ENCODE peak calls at places on chromosomes 3 and 15, in seven cellular contexts. One of them, this sample, is unnamed.

GRCh38 chr3:24069045-24069444 is 124.0 kb downstream of the NR1D2 start:
- DNase-seq in SHP77: no peak
- DNase-seq in Jurkat, Clone E6-1: no peak
- DNase-seq in hippocampal formation: no peak
- DNase-seq in AG09309: no peak
- DNase-seq in retinal pigment epithelial cell: no peak
- DNase-seq in GM04504: no peak
- DNase-seq in this sample: no peak

GRCh38 chr15:30870681-30871080 is 33.0 kb upstream of the FAN1 start:
- DNase-seq in SHP77: no peak
- DNase-seq in Jurkat, Clone E6-1: no peak
- DNase-seq in hippocampal formation: no peak
- DNase-seq in AG09309: no peak
- DNase-seq in retinal pigment epithelial cell: no peak
- DNase-seq in GM04504: no peak
- DNase-seq in this sample: no peak

GRCh38 chr15:57676578-57676977 is 29.9 kb upstream of the POLR2M start:
- DNase-seq in SHP77: no peak
- DNase-seq in Jurkat, Clone E6-1: no peak
- DNase-seq in hippocampal formation: no peak
- DNase-seq in AG09309: no peak
- DNase-seq in retinal pigment epithelial cell: no peak
- DNase-seq in GM04504: no peak
- DNase-seq in this sample: no peak

GRCh38 chr3:124883766-124884473 is 3.2 kb downstream of the ITGB5 start:
- DNase-seq in SHP77: no peak
- DNase-seq in Jurkat, Clone E6-1: no peak
- DNase-seq in hippocampal formation: no peak
- DNase-seq in AG09309: no peak
- DNase-seq in retinal pigment epithelial cell: no peak
- DNase-seq in GM04504: no peak
- DNase-seq in this sample: no peak

GRCh38 chr3:166110102-166110501 is 272.9 kb upstream of the BCHE start:
- DNase-seq in SHP77: no peak
- DNase-seq in Jurkat, Clone E6-1: no peak
- DNase-seq in hippocampal formation: no peak
- DNase-seq in AG09309: no peak
- DNase-seq in retinal pigment epithelial cell: no peak
- DNase-seq in GM04504: no peak
- DNase-seq in this sample: no peak

GRCh38 chr3:112230033-112230432 is 64.0 kb downstream of the SLC9C1 start:
- DNase-seq in SHP77: no peak
- DNase-seq in Jurkat, Clone E6-1: no peak
- DNase-seq in hippocampal formation: no peak
- DNase-seq in AG09309: no peak
- DNase-seq in retinal pigment epithelial cell: no peak
- DNase-seq in GM04504: no peak
- DNase-seq in this sample: no peak

GRCh38 chr3:46406786-46407611 is at the start of the genes CCR5AS and CCRL2:
- DNase-seq in SHP77: no peak
- DNase-seq in Jurkat, Clone E6-1: peak
- DNase-seq in hippocampal formation: peak
- DNase-seq in AG09309: no peak
- DNase-seq in retinal pigment epithelial cell: no peak
- DNase-seq in GM04504: peak
- DNase-seq in this sample: peak

GRCh38 chr3:110731148-110731547 is 340.5 kb upstream of the NECTIN3 start:
- DNase-seq in SHP77: no peak
- DNase-seq in Jurkat, Clone E6-1: no peak
- DNase-seq in hippocampal formation: no peak
- DNase-seq in AG09309: peak
- DNase-seq in retinal pigment epithelial cell: no peak
- DNase-seq in GM04504: no peak
- DNase-seq in this sample: no peak

GRCh38 chr3:187822402-187822801 is 77.1 kb upstream of the BCL6 start:
- DNase-seq in SHP77: no peak
- DNase-seq in Jurkat, Clone E6-1: peak
- DNase-seq in hippocampal formation: no peak
- DNase-seq in AG09309: no peak
- DNase-seq in retinal pigment epithelial cell: no peak
- DNase-seq in GM04504: no peak
- DNase-seq in this sample: no peak

GRCh38 chr15:68599153-68599545 is 20.4 kb downstream of the CORO2B start:
- DNase-seq in SHP77: no peak
- DNase-seq in Jurkat, Clone E6-1: no peak
- DNase-seq in hippocampal formation: no peak
- DNase-seq in AG09309: no peak
- DNase-seq in retinal pigment epithelial cell: no peak
- DNase-seq in GM04504: no peak
- DNase-seq in this sample: no peak

GRCh38 chr15:48451736-48452135 is 120.5 kb downstream of the DUT start:
- DNase-seq in SHP77: no peak
- DNase-seq in Jurkat, Clone E6-1: no peak
- DNase-seq in hippocampal formation: no peak
- DNase-seq in AG09309: no peak
- DNase-seq in retinal pigment epithelial cell: no peak
- DNase-seq in GM04504: no peak
- DNase-seq in this sample: no peak

GRCh38 chr3:165463546-165463945 is 267.4 kb upstream of the SLITRK3 start:
- DNase-seq in SHP77: no peak
- DNase-seq in Jurkat, Clone E6-1: no peak
- DNase-seq in hippocampal formation: no peak
- DNase-seq in AG09309: no peak
- DNase-seq in retinal pigment epithelial cell: no peak
- DNase-seq in GM04504: no peak
- DNase-seq in this sample: no peak

GRCh38 chr15:78105541-78106241 is 13.3 kb downstream of the SH2D7 start:
- DNase-seq in SHP77: no peak
- DNase-seq in Jurkat, Clone E6-1: no peak
- DNase-seq in hippocampal formation: no peak
- DNase-seq in AG09309: no peak
- DNase-seq in retinal pigment epithelial cell: no peak
- DNase-seq in GM04504: no peak
- DNase-seq in this sample: no peak

GRCh38 chr3:184778426-184779332 is 33.3 kb upstream of the VPS8 start:
- DNase-seq in SHP77: no peak
- DNase-seq in Jurkat, Clone E6-1: no peak
- DNase-seq in hippocampal formation: no peak
- DNase-seq in AG09309: no peak
- DNase-seq in retinal pigment epithelial cell: no peak
- DNase-seq in GM04504: no peak
- DNase-seq in this sample: no peak

GRCh38 chr3:57692404-57693191 is at the start of gene DENND6A:
- DNase-seq in SHP77: peak
- DNase-seq in Jurkat, Clone E6-1: peak
- DNase-seq in hippocampal formation: peak
- DNase-seq in AG09309: peak
- DNase-seq in retinal pigment epithelial cell: peak
- DNase-seq in GM04504: peak
- DNase-seq in this sample: peak

GRCh38 chr3:152779649-152780048 is 55.3 kb upstream of the P2RY1 start:
- DNase-seq in SHP77: no peak
- DNase-seq in Jurkat, Clone E6-1: no peak
- DNase-seq in hippocampal formation: no peak
- DNase-seq in AG09309: no peak
- DNase-seq in retinal pigment epithelial cell: no peak
- DNase-seq in GM04504: peak
- DNase-seq in this sample: no peak

GRCh38 chr3:141550926-141551665 is 64.3 kb downstream of the RASA2 start:
- DNase-seq in SHP77: no peak
- DNase-seq in Jurkat, Clone E6-1: no peak
- DNase-seq in hippocampal formation: no peak
- DNase-seq in AG09309: no peak
- DNase-seq in retinal pigment epithelial cell: no peak
- DNase-seq in GM04504: no peak
- DNase-seq in this sample: no peak

GRCh38 chr3:187880438-187880837 is 135.2 kb upstream of the BCL6 start:
- DNase-seq in SHP77: no peak
- DNase-seq in Jurkat, Clone E6-1: no peak
- DNase-seq in hippocampal formation: no peak
- DNase-seq in AG09309: no peak
- DNase-seq in retinal pigment epithelial cell: no peak
- DNase-seq in GM04504: no peak
- DNase-seq in this sample: no peak

GRCh38 chr3:15685927-15686326 is 84.4 kb downstream of the BTD start:
- DNase-seq in SHP77: no peak
- DNase-seq in Jurkat, Clone E6-1: no peak
- DNase-seq in hippocampal formation: no peak
- DNase-seq in AG09309: no peak
- DNase-seq in retinal pigment epithelial cell: no peak
- DNase-seq in GM04504: no peak
- DNase-seq in this sample: no peak

GRCh38 chr3:137163241-137163916 is 205.6 kb downstream of the IL20RB start:
- DNase-seq in SHP77: no peak
- DNase-seq in Jurkat, Clone E6-1: no peak
- DNase-seq in hippocampal formation: no peak
- DNase-seq in AG09309: no peak
- DNase-seq in retinal pigment epithelial cell: no peak
- DNase-seq in GM04504: no peak
- DNase-seq in this sample: no peak

GRCh38 chr15:72135719-72136118 is 17.5 kb downstream of the SENP8 start:
- DNase-seq in SHP77: no peak
- DNase-seq in Jurkat, Clone E6-1: no peak
- DNase-seq in hippocampal formation: no peak
- DNase-seq in AG09309: no peak
- DNase-seq in retinal pigment epithelial cell: no peak
- DNase-seq in GM04504: no peak
- DNase-seq in this sample: no peak

GRCh38 chr3:134647902-134648760 is 2.7 kb downstream of the KY start:
- DNase-seq in SHP77: no peak
- DNase-seq in Jurkat, Clone E6-1: no peak
- DNase-seq in hippocampal formation: no peak
- DNase-seq in AG09309: no peak
- DNase-seq in retinal pigment epithelial cell: no peak
- DNase-seq in GM04504: no peak
- DNase-seq in this sample: peak

GRCh38 chr3:161854232-161854771 is 357.7 kb downstream of the OTOL1 start:
- DNase-seq in SHP77: peak
- DNase-seq in Jurkat, Clone E6-1: peak
- DNase-seq in hippocampal formation: no peak
- DNase-seq in AG09309: peak
- DNase-seq in retinal pigment epithelial cell: peak
- DNase-seq in GM04504: peak
- DNase-seq in this sample: no peak

GRCh38 chr3:105853801-105854432 is 14.9 kb downstream of the CBLB start:
- DNase-seq in SHP77: no peak
- DNase-seq in Jurkat, Clone E6-1: no peak
- DNase-seq in hippocampal formation: no peak
- DNase-seq in AG09309: no peak
- DNase-seq in retinal pigment epithelial cell: no peak
- DNase-seq in GM04504: no peak
- DNase-seq in this sample: no peak

GRCh38 chr15:31128919-31129768 is 27.6 kb upstream of the TRPM1 start:
- DNase-seq in SHP77: peak
- DNase-seq in Jurkat, Clone E6-1: peak
- DNase-seq in hippocampal formation: peak
- DNase-seq in AG09309: no peak
- DNase-seq in retinal pigment epithelial cell: no peak
- DNase-seq in GM04504: peak
- DNase-seq in this sample: peak

GRCh38 chr3:31652296-31652695 is 119.6 kb downstream of the STT3B start:
- DNase-seq in SHP77: no peak
- DNase-seq in Jurkat, Clone E6-1: no peak
- DNase-seq in hippocampal formation: no peak
- DNase-seq in AG09309: no peak
- DNase-seq in retinal pigment epithelial cell: no peak
- DNase-seq in GM04504: no peak
- DNase-seq in this sample: no peak

GRCh38 chr15:100111103-100112060 is 230.4 kb downstream of the ADAMTS17 start:
- DNase-seq in SHP77: no peak
- DNase-seq in Jurkat, Clone E6-1: peak
- DNase-seq in hippocampal formation: no peak
- DNase-seq in AG09309: peak
- DNase-seq in retinal pigment epithelial cell: peak
- DNase-seq in GM04504: peak
- DNase-seq in this sample: peak

GRCh38 chr15:22831473-22831872 is 7.0 kb upstream of the NIPA2 start:
- DNase-seq in SHP77: no peak
- DNase-seq in Jurkat, Clone E6-1: no peak
- DNase-seq in hippocampal formation: no peak
- DNase-seq in AG09309: no peak
- DNase-seq in retinal pigment epithelial cell: no peak
- DNase-seq in GM04504: no peak
- DNase-seq in this sample: no peak

GRCh38 chr3:152287898-152288576 is 19.3 kb downstream of the MBNL1 start:
- DNase-seq in SHP77: no peak
- DNase-seq in Jurkat, Clone E6-1: no peak
- DNase-seq in hippocampal formation: no peak
- DNase-seq in AG09309: no peak
- DNase-seq in retinal pigment epithelial cell: no peak
- DNase-seq in GM04504: no peak
- DNase-seq in this sample: no peak

GRCh38 chr15:82808634-82809041 is 790 bp upstream of the WHAMM start:
- DNase-seq in SHP77: peak
- DNase-seq in Jurkat, Clone E6-1: no peak
- DNase-seq in hippocampal formation: no peak
- DNase-seq in AG09309: no peak
- DNase-seq in retinal pigment epithelial cell: no peak
- DNase-seq in GM04504: no peak
- DNase-seq in this sample: no peak

GRCh38 chr3:15272431-15273196 is 59.8 kb downstream of the SH3BP5 start:
- DNase-seq in SHP77: no peak
- DNase-seq in Jurkat, Clone E6-1: no peak
- DNase-seq in hippocampal formation: no peak
- DNase-seq in AG09309: no peak
- DNase-seq in retinal pigment epithelial cell: no peak
- DNase-seq in GM04504: no peak
- DNase-seq in this sample: peak

GRCh38 chr15:67777071-67777470 is 48.2 kb upstream of the SKOR1 start:
- DNase-seq in SHP77: no peak
- DNase-seq in Jurkat, Clone E6-1: no peak
- DNase-seq in hippocampal formation: no peak
- DNase-seq in AG09309: no peak
- DNase-seq in retinal pigment epithelial cell: no peak
- DNase-seq in GM04504: no peak
- DNase-seq in this sample: no peak

GRCh38 chr3:102200560-102200959 is 234.3 kb upstream of the ZPLD1 start:
- DNase-seq in SHP77: no peak
- DNase-seq in Jurkat, Clone E6-1: no peak
- DNase-seq in hippocampal formation: no peak
- DNase-seq in AG09309: no peak
- DNase-seq in retinal pigment epithelial cell: no peak
- DNase-seq in GM04504: no peak
- DNase-seq in this sample: no peak

GRCh38 chr3:44825264-44825925 is 36.3 kb upstream of the TMEM42 start:
- DNase-seq in SHP77: no peak
- DNase-seq in Jurkat, Clone E6-1: no peak
- DNase-seq in hippocampal formation: no peak
- DNase-seq in AG09309: peak
- DNase-seq in retinal pigment epithelial cell: no peak
- DNase-seq in GM04504: peak
- DNase-seq in this sample: no peak

GRCh38 chr15:60655252-60655651 is 176.3 kb upstream of the ICE2 start:
- DNase-seq in SHP77: no peak
- DNase-seq in Jurkat, Clone E6-1: no peak
- DNase-seq in hippocampal formation: no peak
- DNase-seq in AG09309: no peak
- DNase-seq in retinal pigment epithelial cell: no peak
- DNase-seq in GM04504: no peak
- DNase-seq in this sample: no peak

GRCh38 chr3:124217542-124217941 is 225.6 kb upstream of the ROPN1 start:
- DNase-seq in SHP77: no peak
- DNase-seq in Jurkat, Clone E6-1: peak
- DNase-seq in hippocampal formation: peak
- DNase-seq in AG09309: peak
- DNase-seq in retinal pigment epithelial cell: peak
- DNase-seq in GM04504: peak
- DNase-seq in this sample: no peak

This sample was measured in right atrium auricular region.